ENCODE peak calls at places on chromosome 17, in four cellular contexts. P is upper lobe of right lung, E is BE2C, M is MM.1S. L is an unnamed sample. For H3K36me3 and H3K27me3, the result is how much of the 10 kb centered on the place peaks cover.

GRCh38 chr17:70256751-70257150 is 87.4 kb downstream of the KCNJ2 start:
- DNase-seq in P (no peak), E (no peak), M (no peak), L (no peak)

GRCh38 chr17:81539571-81539900 is 11.4 kb downstream of the FSCN2 start:
- DNase-seq in P (no peak), M (no peak), E (peak), L (no peak)

GRCh38 chr17:73369126-73369525 is 57.3 kb upstream of the CDC42EP4 start:
- DNase-seq in M (no peak), E (peak), P (no peak), L (no peak)

GRCh38 chr17:27471321-27472269 is 15.3 kb downstream of the KSR1 start:
- DNase-seq in E (no peak), M (peak), P (peak), L (no peak)

GRCh38 chr17:68182940-68183551 is 64.8 kb upstream of the AMZ2 start:
- DNase-seq in M (no peak), P (no peak), E (no peak), L (no peak)

GRCh38 chr17:55601874-55602364 is 90.7 kb upstream of the SMIM36 start:
- DNase-seq in E (peak), P (no peak), M (peak), L (no peak)

GRCh38 chr17:9233761-9234160 is 212.5 kb downstream of the NTN1 start:
- DNase-seq in P (no peak), E (no peak), M (no peak), L (no peak)

GRCh38 chr17:50184611-50185398 is 16.6 kb downstream of the COL1A1 start:
- DNase-seq in P (peak), M (no peak), E (no peak), L (no peak)

GRCh38 chr17:17944253-17944652 is 27.9 kb downstream of the TOM1L2 start:
- DNase-seq in P (no peak), M (no peak), E (no peak), L (no peak)

GRCh38 chr17:47205419-47205963 is 3.7 kb upstream of the MYL4 start:
- DNase-seq in P (peak), M (peak), E (no peak), L (peak)

GRCh38 chr17:31704483-31704882 is 154.6 kb downstream of the COPRS start:
- DNase-seq in P (no peak), E (no peak), M (no peak), L (no peak)

GRCh38 chr17:63476494-63476856 is 386 bp upstream of the ACE start:
- DNase-seq in E (peak), M (no peak), P (no peak), L (no peak)
- H3K4me3 ChIP-seq in E (peak), M (no peak), P (peak), L (no peak)

GRCh38 chr17:6772016-6772415 is 4.0 kb upstream of the FBXO39 start:
- DNase-seq in P (no peak), E (no peak), M (no peak), L (no peak)

GRCh38 chr17:6768447-6768846 is 7.6 kb upstream of the FBXO39 start:
- DNase-seq in M (no peak), E (no peak), P (no peak), L (no peak)
- H3K36me3 ChIP-seq in M (under half), E (under half), P (half or more), L (under half)

DNA sequence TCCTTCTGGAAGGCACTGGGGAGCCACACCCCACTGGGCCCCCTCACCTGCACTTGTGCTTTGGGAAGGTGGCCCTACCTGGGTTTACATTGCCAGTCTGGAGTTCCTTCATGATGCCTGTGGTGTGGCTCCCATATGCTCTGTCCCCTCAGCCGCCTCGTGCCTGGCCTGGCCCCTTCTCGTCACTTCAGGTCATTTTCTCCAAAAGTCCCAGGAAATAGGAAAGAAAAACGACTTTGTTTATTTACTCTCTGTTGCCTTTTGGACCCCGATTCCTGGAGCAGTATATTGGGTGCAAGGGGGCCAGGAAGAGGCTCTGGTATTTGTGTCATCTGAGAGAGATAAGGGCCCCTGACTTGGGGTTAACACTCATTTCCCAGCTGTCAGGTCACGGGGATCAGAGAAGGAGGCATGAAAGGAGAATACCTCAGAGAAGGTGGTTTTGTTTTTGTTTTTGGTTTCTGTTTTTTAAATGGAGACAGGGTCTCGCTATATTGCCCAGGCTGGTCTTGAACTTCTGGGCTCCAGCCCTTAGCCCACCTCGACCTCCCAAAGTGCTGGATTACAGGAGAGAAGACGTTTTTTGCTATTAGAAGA is 4.7 kb downstream of the SOCS3 start:
- DNase-seq in E (no peak), P (no peak), M (no peak), L (no peak)
- H3K27me3 ChIP-seq in E (under half), P (under half), M (under half), L (under half)

DNA sequence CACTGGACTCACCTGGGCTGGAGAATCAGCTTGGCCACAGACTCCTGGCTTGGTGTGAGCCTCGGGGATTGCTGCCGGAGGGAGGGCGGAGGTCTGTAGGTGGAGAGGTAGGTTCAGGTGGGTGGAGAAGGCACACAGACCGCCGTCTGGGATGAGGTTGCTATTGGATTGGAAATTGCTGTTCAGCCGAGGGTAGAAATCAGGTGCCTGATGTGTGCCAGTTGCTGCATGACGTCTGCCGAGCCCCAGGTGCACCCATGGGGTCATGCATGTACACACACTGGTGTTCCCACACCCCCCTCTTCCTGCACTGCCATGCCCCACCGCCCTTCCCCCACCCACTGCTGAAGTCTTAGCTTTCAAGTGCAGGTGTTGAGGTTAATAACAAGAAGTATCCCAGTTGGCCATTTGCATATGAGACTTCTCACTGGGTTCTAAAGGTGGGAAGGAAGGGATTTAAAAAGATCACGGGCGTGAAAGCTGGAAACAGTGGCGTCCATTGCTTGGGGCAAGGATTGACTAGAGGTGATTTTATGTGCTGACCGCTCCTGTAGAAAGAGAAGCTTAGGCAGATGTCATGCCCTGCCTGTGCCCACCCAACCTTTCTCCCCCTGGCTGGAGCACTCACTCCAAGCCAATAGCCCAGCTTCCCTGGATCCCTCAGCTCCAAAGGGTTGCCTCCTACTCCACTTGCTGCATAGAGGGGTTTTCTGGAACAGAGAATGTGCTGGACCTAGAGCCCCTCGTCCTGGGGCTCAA is 193.6 kb downstream of the CCDC182 start:
- DNase-seq in M (peak), P (no peak), E (no peak), L (no peak)
- H3K4me3 ChIP-seq in M (peak), P (no peak), E (no peak), L (no peak)

GRCh38 chr17:57264250-57264649 is 7.9 kb downstream of the MSI2 start:
- DNase-seq in E (no peak), P (no peak), M (no peak), L (no peak)
- H3K36me3 ChIP-seq in E (half or more), P (under half), M (under half), L (under half)